ENCODE peak calls at places on chromosomes 11 and 22, in eight cellular contexts. One of them, this sample, is unnamed.

GRCh38 chr11:1219836-1220810 is 2.7 kb upstream of the MUC5B start:
- DNase-seq in psoas muscle: peak; percentile 15
- DNase-seq in Calu3: peak; percentile 38
- DNase-seq in endodermal cell: peak; percentile 36
- DNase-seq in kidney glomerular epithelial cell: no peak
- DNase-seq in amniotic stem cell: no peak
- DNase-seq in activated T-cell treated with anti-CD3 and anti-CD28 coated beads for 1 hour: no peak
- DNase-seq in CD8-positive, alpha-beta memory T cell: no peak
- DNase-seq in this sample: no peak

GRCh38 chr11:103880968-103881367 is 155.5 kb upstream of the DDI1 start:
- DNase-seq in psoas muscle: no peak
- DNase-seq in Calu3: no peak
- DNase-seq in endodermal cell: no peak
- DNase-seq in kidney glomerular epithelial cell: no peak
- DNase-seq in amniotic stem cell: no peak
- DNase-seq in activated T-cell treated with anti-CD3 and anti-CD28 coated beads for 1 hour: no peak
- DNase-seq in CD8-positive, alpha-beta memory T cell: no peak
- DNase-seq in this sample: no peak

GRCh38 chr11:2489103-2489502 is 44.3 kb downstream of the KCNQ1 start:
- DNase-seq in psoas muscle: no peak
- DNase-seq in Calu3: no peak
- DNase-seq in endodermal cell: no peak
- DNase-seq in kidney glomerular epithelial cell: no peak
- DNase-seq in amniotic stem cell: no peak
- DNase-seq in activated T-cell treated with anti-CD3 and anti-CD28 coated beads for 1 hour: no peak
- DNase-seq in CD8-positive, alpha-beta memory T cell: no peak
- DNase-seq in this sample: no peak

GRCh38 chr22:44919691-44920090 is 90.1 kb downstream of the PHF21B start:
- DNase-seq in psoas muscle: no peak
- DNase-seq in Calu3: no peak
- DNase-seq in endodermal cell: peak; percentile 29
- DNase-seq in kidney glomerular epithelial cell: no peak
- DNase-seq in amniotic stem cell: no peak
- DNase-seq in activated T-cell treated with anti-CD3 and anti-CD28 coated beads for 1 hour: no peak
- DNase-seq in CD8-positive, alpha-beta memory T cell: no peak
- DNase-seq in this sample: no peak

GRCh38 chr11:117604349-117604995 is 192.5 kb downstream of the DSCAML1 start:
- DNase-seq in psoas muscle: no peak
- DNase-seq in Calu3: no peak
- DNase-seq in endodermal cell: peak; percentile 35
- DNase-seq in kidney glomerular epithelial cell: no peak
- DNase-seq in amniotic stem cell: no peak
- DNase-seq in activated T-cell treated with anti-CD3 and anti-CD28 coated beads for 1 hour: no peak
- DNase-seq in CD8-positive, alpha-beta memory T cell: no peak
- DNase-seq in this sample: no peak

GRCh38 chr11:63595296-63595695 is 18.9 kb downstream of the PLAAT3 start:
- DNase-seq in psoas muscle: no peak
- DNase-seq in Calu3: no peak
- DNase-seq in endodermal cell: peak; percentile 7
- DNase-seq in kidney glomerular epithelial cell: no peak
- DNase-seq in amniotic stem cell: no peak
- DNase-seq in activated T-cell treated with anti-CD3 and anti-CD28 coated beads for 1 hour: no peak
- DNase-seq in CD8-positive, alpha-beta memory T cell: no peak
- DNase-seq in this sample: no peak

GRCh38 chr11:31788066-31788465 is 23.1 kb downstream of the PAX6 start:
- DNase-seq in psoas muscle: no peak
- DNase-seq in Calu3: no peak
- DNase-seq in endodermal cell: no peak
- DNase-seq in kidney glomerular epithelial cell: no peak
- DNase-seq in amniotic stem cell: no peak
- DNase-seq in activated T-cell treated with anti-CD3 and anti-CD28 coated beads for 1 hour: no peak
- DNase-seq in CD8-positive, alpha-beta memory T cell: no peak
- DNase-seq in this sample: no peak

GRCh38 chr11:21582791-21583190 is 610.1 kb upstream of the ANO5 start:
- DNase-seq in psoas muscle: no peak
- DNase-seq in Calu3: no peak
- DNase-seq in endodermal cell: no peak
- DNase-seq in kidney glomerular epithelial cell: no peak
- DNase-seq in amniotic stem cell: no peak
- DNase-seq in activated T-cell treated with anti-CD3 and anti-CD28 coated beads for 1 hour: no peak
- DNase-seq in CD8-positive, alpha-beta memory T cell: no peak
- DNase-seq in this sample: no peak

GRCh38 chr11:76663912-76664440 is 6.6 kb downstream of the LRRC32 start:
- DNase-seq in psoas muscle: no peak
- DNase-seq in Calu3: no peak
- DNase-seq in endodermal cell: peak; percentile 32
- DNase-seq in kidney glomerular epithelial cell: no peak
- DNase-seq in amniotic stem cell: no peak
- DNase-seq in activated T-cell treated with anti-CD3 and anti-CD28 coated beads for 1 hour: no peak
- DNase-seq in CD8-positive, alpha-beta memory T cell: no peak
- DNase-seq in this sample: no peak

GRCh38 chr11:72398058-72398758 is 36.1 kb downstream of the CLPB start:
- DNase-seq in psoas muscle: no peak
- DNase-seq in Calu3: no peak
- DNase-seq in endodermal cell: no peak
- DNase-seq in kidney glomerular epithelial cell: peak; percentile 91
- DNase-seq in amniotic stem cell: no peak
- DNase-seq in activated T-cell treated with anti-CD3 and anti-CD28 coated beads for 1 hour: no peak
- DNase-seq in CD8-positive, alpha-beta memory T cell: no peak
- DNase-seq in this sample: no peak

GRCh38 chr11:1341928-1342524 is 32.6 kb upstream of the TOLLIP start:
- DNase-seq in psoas muscle: no peak
- DNase-seq in Calu3: no peak
- DNase-seq in endodermal cell: no peak
- DNase-seq in kidney glomerular epithelial cell: no peak
- DNase-seq in amniotic stem cell: no peak
- DNase-seq in activated T-cell treated with anti-CD3 and anti-CD28 coated beads for 1 hour: no peak
- DNase-seq in CD8-positive, alpha-beta memory T cell: no peak
- DNase-seq in this sample: no peak

GRCh38 chr11:66641834-66642233 is 3.3 kb downstream of the RBM4 start:
- DNase-seq in psoas muscle: no peak
- DNase-seq in Calu3: no peak
- DNase-seq in endodermal cell: no peak
- DNase-seq in kidney glomerular epithelial cell: no peak
- DNase-seq in amniotic stem cell: no peak
- DNase-seq in activated T-cell treated with anti-CD3 and anti-CD28 coated beads for 1 hour: no peak
- DNase-seq in CD8-positive, alpha-beta memory T cell: no peak
- DNase-seq in this sample: no peak

GRCh38 chr11:27839226-27839913 is 139.1 kb upstream of the BDNF start:
- DNase-seq in psoas muscle: no peak
- DNase-seq in Calu3: no peak
- DNase-seq in endodermal cell: no peak
- DNase-seq in kidney glomerular epithelial cell: peak; percentile 31
- DNase-seq in amniotic stem cell: no peak
- DNase-seq in activated T-cell treated with anti-CD3 and anti-CD28 coated beads for 1 hour: no peak
- DNase-seq in CD8-positive, alpha-beta memory T cell: no peak
- DNase-seq in this sample: no peak

GRCh38 chr11:118117790-118118601 is 31.2 kb upstream of the SMIM35 start:
- DNase-seq in psoas muscle: no peak
- DNase-seq in Calu3: no peak
- DNase-seq in endodermal cell: no peak
- DNase-seq in kidney glomerular epithelial cell: no peak
- DNase-seq in amniotic stem cell: no peak
- DNase-seq in activated T-cell treated with anti-CD3 and anti-CD28 coated beads for 1 hour: no peak
- DNase-seq in CD8-positive, alpha-beta memory T cell: no peak
- DNase-seq in this sample: no peak

GRCh38 chr11:107683807-107684206 is 28.0 kb downstream of the SLN start:
- DNase-seq in psoas muscle: no peak
- DNase-seq in Calu3: no peak
- DNase-seq in endodermal cell: peak; percentile 72
- DNase-seq in kidney glomerular epithelial cell: no peak
- DNase-seq in amniotic stem cell: no peak
- DNase-seq in activated T-cell treated with anti-CD3 and anti-CD28 coated beads for 1 hour: no peak
- DNase-seq in CD8-positive, alpha-beta memory T cell: no peak
- DNase-seq in this sample: no peak